ENCODE peak calls at places on chromosomes 6 and 20, in four cellular contexts. J is H1, X is HepG2, P is K562. V is an unnamed sample.

GRCh38 chr6:37433657-37434271 is 743 bp downstream of the CMTR1 start:
- DNase-seq in J (no peak), X (peak; percentile 16), P (peak; percentile 42), V (no peak)

GRCh38 chr20:22805219-22805618 is 220.8 kb upstream of the FOXA2 start:
- DNase-seq in J (no peak), X (peak; percentile 17), P (no peak), V (peak; percentile 33)

GRCh38 chr6:138032571-138032970 is 74.6 kb downstream of the PERP start:
- DNase-seq in J (no peak), X (no peak), P (no peak), V (no peak)

GRCh38 chr20:36891211-36891610 is 15.3 kb downstream of the TLDC2 start:
- DNase-seq in J (no peak), X (no peak), P (no peak), V (no peak)

GRCh38 chr6:140285471-140285870 is 911.0 kb upstream of the CITED2 start:
- DNase-seq in J (no peak), X (no peak), P (no peak), V (no peak)

GRCh38 chr20:58906894-58907293 is 54.4 kb downstream of the GNAS start:
- DNase-seq in J (no peak), X (no peak), P (no peak), V (no peak)

GRCh38 chr20:62711703-62712101 is 3.1 kb downstream of the NTSR1 start:
- DNase-seq in J (no peak), X (no peak), P (peak; percentile 76), V (no peak)

GRCh38 chr6:38156818-38157565 is 337.5 kb downstream of the ZFAND3 start:
- DNase-seq in J (no peak), X (no peak), P (no peak), V (no peak)

GRCh38 chr20:1951436-1952115 is 42.3 kb downstream of the PDYN start:
- DNase-seq in J (no peak), X (no peak), P (no peak), V (no peak)

GRCh38 chr20:58523916-58524315 is 8.7 kb upstream of the APCDD1L start:
- DNase-seq in J (no peak), X (no peak), P (no peak), V (no peak)

GRCh38 chr6:130140084-130140483 is 82.7 kb downstream of the SAMD3 start:
- DNase-seq in J (no peak), X (no peak), P (no peak), V (no peak)

GRCh38 chr20:10090588-10091166 is 55.9 kb downstream of the ANKEF1 start:
- DNase-seq in J (no peak), X (peak; percentile 63), P (peak; percentile 12), V (peak; percentile 57)

GRCh38 chr6:43436577-43437282 is 9.4 kb downstream of the ABCC10 start:
- DNase-seq in J (no peak), X (peak; percentile 97), P (peak; percentile 53), V (peak; percentile 62)

GRCh38 chr6:159729598-159729997 is 2.3 kb downstream of the WTAP start:
- DNase-seq in J (no peak), X (no peak), P (no peak), V (no peak)

GRCh38 chr20:57698191-57698866 is 11.5 kb downstream of the PMEPA1 start:
- DNase-seq in J (no peak), X (peak; percentile 31), P (no peak), V (peak; percentile 99)

GRCh38 chr20:51403465-51404220 is 138.9 kb downstream of the NFATC2 start:
- DNase-seq in J (no peak), X (no peak), P (no peak), V (no peak)

GRCh38 chr6:167495506-167496391 is 170.9 kb downstream of the TTLL2 start:
- DNase-seq in J (no peak), X (no peak), P (no peak), V (no peak)

DNA sequence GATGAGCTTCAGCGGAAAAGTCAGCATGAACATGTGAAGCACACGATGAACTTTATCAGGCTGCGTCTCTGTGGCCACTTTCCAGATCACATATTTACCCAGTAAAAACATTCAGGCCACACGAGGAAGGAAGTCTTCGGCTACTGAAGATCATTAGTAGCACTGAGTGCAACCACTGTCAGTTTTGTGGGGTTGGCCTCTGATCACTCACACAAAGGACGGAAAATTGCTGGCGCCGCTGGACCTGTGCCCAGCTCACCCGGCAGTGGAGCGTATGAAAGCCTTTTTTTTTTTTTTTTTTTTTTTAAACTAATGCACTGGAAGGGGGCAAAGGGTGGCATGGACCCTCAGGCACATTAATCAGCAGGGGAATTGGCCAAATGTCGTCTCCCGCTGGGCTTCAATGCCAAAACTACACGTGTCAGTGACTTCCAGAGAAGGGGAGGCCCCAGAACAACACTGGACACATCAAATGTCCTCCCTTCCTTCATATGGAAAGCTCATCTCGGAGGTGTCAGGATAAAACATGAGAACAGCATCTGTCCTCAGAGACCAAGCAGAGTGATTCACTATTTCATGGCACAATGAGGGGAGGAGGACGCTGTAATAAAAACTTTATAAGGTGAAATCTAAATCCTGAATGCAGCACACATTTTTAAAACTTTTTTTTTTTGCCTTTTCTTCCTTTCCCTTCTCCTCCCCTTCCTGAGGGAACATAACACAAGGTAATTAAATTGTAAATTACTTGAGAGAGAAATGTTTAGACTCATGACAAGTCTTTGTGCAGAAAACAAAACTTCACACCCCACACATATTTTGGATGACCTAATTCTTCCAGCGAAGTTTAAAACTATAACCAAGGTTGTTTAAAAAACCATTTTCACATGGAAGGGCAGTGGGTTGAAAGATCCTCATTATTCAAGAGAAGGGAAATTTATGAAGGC is 223.4 kb downstream of the FOXC1 start:
- DNase-seq in J (no peak), X (peak; percentile 52), P (no peak), V (no peak)
- H3K4me3 ChIP-seq in J (no peak overlapping the region), X (no peak overlapping the region), P (no peak overlapping the region), V (no peak overlapping the region)

GRCh38 chr6:89509719-89510339 is 76.9 kb downstream of the ANKRD6 start:
- DNase-seq in J (no peak), X (peak; percentile 68), P (peak; percentile 15), V (no peak)
- TF ChIP-seq HDAC2 in J (no peak), X (no peak), P (no peak), V (no peak)

GRCh38 chr6:45297302-45297701 is 30.8 kb upstream of the RUNX2 start:
- DNase-seq in J (no peak), X (no peak), P (no peak), V (no peak)

GRCh38 chr6:45299096-45299581 is 29.0 kb upstream of the RUNX2 start:
- DNase-seq in J (no peak), X (no peak), P (no peak), V (no peak)

GRCh38 chr6:45302832-45303231 is 25.3 kb upstream of the RUNX2 start:
- DNase-seq in J (no peak), X (no peak), P (no peak), V (no peak)

GRCh38 chr6:45301348-45302142 is 26.6 kb upstream of the RUNX2 start:
- DNase-seq in J (no peak), X (no peak), P (no peak), V (no peak)

DNA sequence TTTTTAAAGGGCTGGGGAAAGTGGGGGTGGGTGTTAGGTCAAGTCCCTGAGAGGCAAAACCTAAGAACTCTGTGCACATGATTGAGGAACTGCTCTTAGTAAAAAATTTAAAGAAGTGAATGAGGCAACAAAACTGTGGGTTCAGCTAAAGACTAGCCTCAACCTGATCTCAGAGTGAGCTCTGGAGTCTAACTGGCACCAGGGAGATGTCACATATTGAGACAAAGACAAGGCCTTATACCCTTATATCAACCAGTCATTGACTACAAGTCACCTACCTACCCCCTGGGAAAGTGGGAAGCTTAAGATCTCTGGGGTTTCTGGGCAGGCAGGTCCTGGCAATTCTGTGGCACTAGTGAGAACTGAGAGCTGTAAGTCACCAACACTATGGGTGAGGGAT is 27.4 kb upstream of the RUNX2 start:
- DNase-seq in J (no peak), X (no peak), P (no peak), V (no peak)
- TF ChIP-seq JUN in J (no peak), X (no peak), P (no peak), V (no peak)

DNA sequence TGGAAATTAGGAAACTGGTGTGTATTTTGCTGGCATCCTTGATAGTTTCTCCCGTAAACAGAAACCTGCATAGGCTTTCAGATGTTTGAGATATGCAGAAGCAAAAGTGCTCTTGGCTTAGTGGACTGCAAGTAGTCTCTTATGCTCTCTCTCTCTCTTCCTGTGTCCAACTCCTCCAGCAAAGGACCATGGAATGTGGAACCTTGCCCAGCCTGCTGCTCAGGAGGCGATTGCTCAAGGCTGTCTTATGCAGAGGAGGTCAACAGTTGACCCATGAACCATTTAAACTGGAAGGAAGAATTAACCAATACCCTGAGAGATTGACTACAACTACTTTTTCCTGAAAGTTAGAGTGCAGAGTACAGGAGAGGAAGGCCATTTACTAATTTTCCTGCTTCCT is 105.1 kb downstream of the RPS12 start:
- DNase-seq in J (no peak), X (no peak), P (no peak), V (no peak)
- H3K4me3 ChIP-seq in J (no peak overlapping the region), X (no peak overlapping the region), P (no peak overlapping the region), V (no peak overlapping the region)

GRCh38 chr6:158536891-158537798 is 22.7 kb upstream of the TMEM181 start:
- DNase-seq in J (peak; percentile 88), X (peak; percentile 56), P (peak; percentile 73), V (no peak)
- TF ChIP-seq HDAC2 in J (peak; percentile 68), X (no peak), P (peak; percentile 30), V (no peak)

DNA sequence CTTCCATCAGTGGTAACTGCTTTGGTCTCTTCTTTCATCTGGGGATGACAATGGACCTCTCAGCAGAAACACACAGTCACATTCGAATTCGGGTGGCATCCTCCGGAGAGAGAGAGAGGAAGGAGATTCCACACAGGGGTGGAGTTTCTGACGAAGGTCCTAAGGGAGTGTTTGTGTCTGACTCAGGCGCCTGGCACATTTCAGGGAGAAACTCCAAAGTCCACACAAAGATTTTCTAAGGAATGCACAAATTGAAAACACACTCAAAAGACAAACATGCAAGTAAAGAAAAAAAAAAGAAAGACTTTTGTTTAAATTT is 6.1 kb downstream of the EDN1 start:
- DNase-seq in J (no peak), X (peak; percentile 73), P (no peak), V (peak; percentile 92)
- TF ChIP-seq JUN in J (no peak), X (no peak), P (no peak), V (peak; percentile 81)

V was measured in A549.